ENCODE peak calls at places on chromosome 21, in six cellular contexts. One of them, this sample, is unnamed.
A peak's percentile ranks its signal among the peaks of the same experiment; 100 is the strongest.

GRCh38 chr21:45393021-45393420 is 11.9 kb upstream of the COL18A1 start:
- DNase-seq in K562: no peak
- DNase-seq in GM12878: no peak
- DNase-seq in HepG2: no peak
- DNase-seq in HCT116: no peak
- DNase-seq in H1: no peak
- DNase-seq in this sample: no peak

GRCh38 chr21:38831526-38832467 is 26.1 kb downstream of the ETS2 start:
- DNase-seq in HCT116: peak; percentile 35
- DNase-seq in H1: no peak
- DNase-seq in K562: no peak
- DNase-seq in HepG2: peak; percentile 91
- DNase-seq in GM12878: peak; percentile 40
- DNase-seq in this sample: no peak

GRCh38 chr21:43585924-43586411 is 73.3 kb downstream of the HSF2BP start:
- DNase-seq in HCT116: peak; percentile 61
- DNase-seq in HepG2: peak; percentile 99
- DNase-seq in GM12878: no peak
- DNase-seq in K562: no peak
- DNase-seq in H1: no peak
- DNase-seq in this sample: peak; percentile 87

GRCh38 chr21:45299864-45300785 is 12.4 kb upstream of the POFUT2 start:
- DNase-seq in HepG2: no peak
- DNase-seq in H1: no peak
- DNase-seq in GM12878: no peak
- DNase-seq in HCT116: no peak
- DNase-seq in K562: no peak
- DNase-seq in this sample: no peak

GRCh38 chr21:38800924-38801744 is 4.6 kb upstream of the ETS2 start:
- DNase-seq in HCT116: no peak
- DNase-seq in GM12878: no peak
- DNase-seq in HepG2: no peak
- DNase-seq in K562: no peak
- DNase-seq in H1: no peak
- DNase-seq in this sample: no peak

GRCh38 chr21:38853421-38853919 is 47.7 kb downstream of the ETS2 start:
- DNase-seq in HepG2: peak; percentile 30
- DNase-seq in K562: no peak
- DNase-seq in H1: no peak
- DNase-seq in HCT116: peak; percentile 64
- DNase-seq in GM12878: no peak
- DNase-seq in this sample: no peak

GRCh38 chr21:44289381-44290010 is 3.8 kb downstream of the AIRE start:
- DNase-seq in HepG2: no peak
- DNase-seq in K562: no peak
- DNase-seq in HCT116: no peak
- DNase-seq in H1: no peak
- DNase-seq in GM12878: no peak
- DNase-seq in this sample: no peak

GRCh38 chr21:44703731-44704635 is 7.0 kb downstream of the KRTAP10-12 start:
- DNase-seq in K562: no peak
- DNase-seq in HepG2: no peak
- DNase-seq in H1: no peak
- DNase-seq in HCT116: no peak
- DNase-seq in GM12878: no peak
- DNase-seq in this sample: no peak

GRCh38 chr21:21213297-21213696 is 215.1 kb downstream of the NCAM2 start:
- DNase-seq in HCT116: no peak
- DNase-seq in K562: no peak
- DNase-seq in GM12878: no peak
- DNase-seq in HepG2: no peak
- DNase-seq in H1: no peak
- DNase-seq in this sample: no peak

GRCh38 chr21:45152265-45152746 is 77.9 kb downstream of the ADARB1 start:
- DNase-seq in H1: peak; percentile 25
- DNase-seq in HepG2: no peak
- DNase-seq in HCT116: no peak
- DNase-seq in K562: peak; percentile 75
- DNase-seq in GM12878: no peak
- DNase-seq in this sample: no peak

GRCh38 chr21:30340714-30341573 is 3.5 kb upstream of the KRTAP27-1 start:
- DNase-seq in K562: peak; percentile 45
- DNase-seq in HCT116: peak; percentile 3
- DNase-seq in HepG2: peak; percentile 3
- DNase-seq in H1: no peak
- DNase-seq in GM12878: no peak
- DNase-seq in this sample: peak; percentile 46

GRCh38 chr21:45080639-45081414 is 6.4 kb downstream of the ADARB1 start:
- DNase-seq in GM12878: no peak
- DNase-seq in H1: no peak
- DNase-seq in K562: no peak
- DNase-seq in HepG2: no peak
- DNase-seq in HCT116: no peak
- DNase-seq in this sample: no peak

GRCh38 chr21:35326677-35327076 is 277.6 kb upstream of the RUNX1 start:
- DNase-seq in GM12878: no peak
- DNase-seq in HepG2: no peak
- DNase-seq in H1: no peak
- DNase-seq in K562: no peak
- DNase-seq in HCT116: no peak
- DNase-seq in this sample: no peak

GRCh38 chr21:46081022-46081861 is 16.7 kb upstream of the COL6A2 start:
- DNase-seq in K562: no peak
- DNase-seq in GM12878: no peak
- DNase-seq in HCT116: no peak
- DNase-seq in HepG2: no peak
- DNase-seq in H1: no peak
- DNase-seq in this sample: no peak

GRCh38 chr21:45091540-45092322 is 17.4 kb downstream of the ADARB1 start:
- DNase-seq in K562: no peak
- DNase-seq in H1: no peak
- DNase-seq in HCT116: no peak
- DNase-seq in HepG2: no peak
- DNase-seq in GM12878: no peak
- DNase-seq in this sample: no peak

GRCh38 chr21:17585875-17586450 is 26.7 kb downstream of the BTG3 start:
- DNase-seq in HCT116: peak; percentile 42
- DNase-seq in K562: peak; percentile 19
- DNase-seq in GM12878: no peak
- DNase-seq in HepG2: peak; percentile 41
- DNase-seq in H1: no peak
- DNase-seq in this sample: peak; percentile 30

GRCh38 chr21:46008893-46009635 is 27.5 kb downstream of the COL6A1 start:
- DNase-seq in K562: no peak
- DNase-seq in HCT116: no peak
- DNase-seq in HepG2: no peak
- DNase-seq in GM12878: no peak
- DNase-seq in H1: no peak
- DNase-seq in this sample: no peak

GRCh38 chr21:45836268-45836655 is 145.3 kb upstream of the COL6A1 start:
- DNase-seq in HCT116: no peak
- DNase-seq in K562: no peak
- DNase-seq in HepG2: no peak
- DNase-seq in GM12878: no peak
- DNase-seq in H1: no peak
- DNase-seq in this sample: no peak

GRCh38 chr21:45640888-45641479 is 2.5 kb upstream of the PCBP3 start:
- DNase-seq in GM12878: peak; percentile 56
- DNase-seq in HCT116: no peak
- DNase-seq in H1: no peak
- DNase-seq in HepG2: no peak
- DNase-seq in K562: peak; percentile 17
- DNase-seq in this sample: no peak

GRCh38 chr21:25607812-25608737 is 794 bp upstream of the MRPL39 start:
- DNase-seq in HepG2: peak; percentile 69
- DNase-seq in GM12878: peak; percentile 67
- DNase-seq in HCT116: peak; percentile 71
- DNase-seq in K562: peak; percentile 79
- DNase-seq in H1: peak; percentile 47
- DNase-seq in this sample: peak; percentile 85

GRCh38 chr21:33939224-33939623 is 23.6 kb upstream of the ATP5PO start:
- DNase-seq in HCT116: no peak
- DNase-seq in GM12878: no peak
- DNase-seq in H1: no peak
- DNase-seq in HepG2: no peak
- DNase-seq in K562: no peak
- DNase-seq in this sample: no peak

DNA sequence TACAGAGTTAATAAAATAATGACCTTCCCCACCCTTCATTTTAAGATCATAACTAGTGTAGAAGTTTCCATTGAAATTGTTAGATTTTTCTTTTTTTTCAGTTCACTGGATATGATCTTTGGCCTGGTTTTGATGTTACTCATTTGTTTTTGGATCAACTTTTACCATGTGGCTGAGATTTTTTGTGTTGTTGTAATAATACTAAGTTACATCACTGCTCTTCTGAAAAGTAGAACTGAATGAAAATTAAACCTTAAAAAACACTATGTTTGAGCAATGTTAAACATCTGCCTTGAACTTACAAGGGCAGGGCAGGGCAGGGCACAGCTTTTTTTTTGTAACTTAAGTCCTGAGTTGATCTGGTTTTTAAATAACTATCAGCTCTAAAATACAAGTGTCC is 204.8 kb upstream of the ADAMTS5 start:
- DNase-seq in HepG2: no peak
- DNase-seq in H1: no peak
- DNase-seq in K562: no peak
- DNase-seq in HCT116: no peak
- DNase-seq in GM12878: no peak
- DNase-seq in this sample: no peak
- H3K9me3 ChIP-seq in HepG2: peaks cover 61% of the 10 kb centered on the region
- H3K9me3 ChIP-seq in H1: no peaks in the 10 kb centered on the region
- H3K9me3 ChIP-seq in K562: no peaks in the 10 kb centered on the region
- H3K9me3 ChIP-seq in HCT116: peaks cover 11% of the 10 kb centered on the region
- H3K9me3 ChIP-seq in GM12878: no peaks in the 10 kb centered on the region
- H3K9me3 ChIP-seq in this sample: no peaks in the 10 kb centered on the region

DNA sequence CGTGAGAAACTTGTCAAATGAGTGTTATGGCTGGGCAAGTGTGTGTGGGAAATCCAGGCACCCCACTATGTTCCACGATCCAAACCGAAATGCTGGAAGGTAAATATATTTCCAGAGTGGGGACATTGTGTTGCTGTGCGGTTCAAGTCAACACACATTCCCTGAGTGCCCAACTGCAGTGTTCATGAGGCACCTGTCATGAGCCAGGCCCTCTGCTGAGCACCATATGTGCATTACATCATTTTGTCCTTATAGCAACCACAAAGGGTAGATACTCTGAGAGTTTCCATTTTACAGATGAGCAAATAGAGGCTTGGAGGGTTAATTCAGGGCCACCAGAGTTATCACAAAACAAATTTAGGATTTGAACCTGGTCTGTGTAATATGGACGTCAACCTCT is 59.9 kb upstream of the SOD1 start:
- DNase-seq in GM12878: no peak
- DNase-seq in HepG2: no peak
- DNase-seq in HCT116: no peak
- DNase-seq in K562: no peak
- DNase-seq in H1: no peak
- DNase-seq in this sample: no peak
- H3K4me3 ChIP-seq in GM12878: no peak overlapping the region
- H3K4me3 ChIP-seq in HepG2: no peak overlapping the region
- H3K4me3 ChIP-seq in HCT116: no peak overlapping the region
- H3K4me3 ChIP-seq in K562: no peak overlapping the region
- H3K4me3 ChIP-seq in H1: no peak overlapping the region
- H3K4me3 ChIP-seq in this sample: no peak overlapping the region

GRCh38 chr21:42161401-42161956 is 57.5 kb upstream of the ABCG1 start:
- DNase-seq in HepG2: no peak
- DNase-seq in GM12878: no peak
- DNase-seq in H1: no peak
- DNase-seq in K562: no peak
- DNase-seq in HCT116: no peak
- DNase-seq in this sample: no peak

GRCh38 chr21:42163511-42163863 is 55.5 kb upstream of the ABCG1 start:
- DNase-seq in H1: no peak
- DNase-seq in HCT116: no peak
- DNase-seq in GM12878: no peak
- DNase-seq in K562: no peak
- DNase-seq in HepG2: no peak
- DNase-seq in this sample: no peak

GRCh38 chr21:42164064-42164789 is 54.7 kb upstream of the ABCG1 start:
- DNase-seq in GM12878: no peak
- DNase-seq in H1: peak; percentile 7
- DNase-seq in HepG2: peak; percentile 24
- DNase-seq in K562: no peak
- DNase-seq in HCT116: peak; percentile 29
- DNase-seq in this sample: peak; percentile 25

GRCh38 chr21:42161957-42162681 is 56.8 kb upstream of the ABCG1 start:
- DNase-seq in HCT116: no peak
- DNase-seq in H1: no peak
- DNase-seq in GM12878: no peak
- DNase-seq in K562: no peak
- DNase-seq in HepG2: no peak
- DNase-seq in this sample: no peak

DNA sequence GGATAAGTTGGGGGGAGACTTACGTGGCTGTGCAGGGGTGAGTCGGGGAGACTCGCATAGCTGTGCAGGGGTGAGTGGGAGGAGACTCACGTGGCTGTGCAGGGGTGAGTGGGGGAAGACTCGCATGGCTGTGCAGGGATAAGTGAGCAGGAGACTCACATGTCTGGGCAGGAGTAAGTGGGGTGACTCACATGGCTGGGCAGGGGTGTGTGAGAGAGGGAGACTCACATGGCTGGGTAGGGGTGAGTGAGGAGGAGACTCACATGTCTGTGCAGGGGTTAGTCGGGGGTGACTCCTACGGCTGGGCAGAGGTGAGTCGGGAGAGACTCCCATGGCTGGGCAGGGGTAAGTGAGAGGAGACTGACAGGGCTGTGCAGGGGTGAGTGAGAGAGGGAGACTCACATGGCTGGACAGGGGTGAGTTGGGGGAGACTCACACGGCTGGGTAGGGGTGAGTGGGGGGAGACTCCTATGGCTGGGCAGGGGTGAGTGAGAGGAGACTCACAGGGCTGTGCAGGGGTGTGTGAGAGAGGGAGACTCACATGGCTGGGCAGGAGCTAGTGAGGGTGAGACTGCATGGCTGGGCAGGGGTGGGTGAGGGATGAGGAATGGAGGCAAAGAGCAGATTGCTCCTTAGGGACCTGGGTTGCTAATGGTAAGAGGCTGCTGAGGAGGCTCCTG is 56.0 kb upstream of the ABCG1 start:
- DNase-seq in K562: no peak
- DNase-seq in H1: no peak
- DNase-seq in GM12878: no peak
- DNase-seq in HepG2: no peak
- DNase-seq in HCT116: no peak
- DNase-seq in this sample: no peak
- TF ChIP-seq ZNF274 in K562: no peak
- TF ChIP-seq ZNF274 in H1: no peak
- TF ChIP-seq ZNF274 in GM12878: no peak
- TF ChIP-seq ZNF274 in HepG2: no peak
- TF ChIP-seq ZNF274 in HCT116: no peak
- TF ChIP-seq ZNF274 in this sample: no peak

DNA sequence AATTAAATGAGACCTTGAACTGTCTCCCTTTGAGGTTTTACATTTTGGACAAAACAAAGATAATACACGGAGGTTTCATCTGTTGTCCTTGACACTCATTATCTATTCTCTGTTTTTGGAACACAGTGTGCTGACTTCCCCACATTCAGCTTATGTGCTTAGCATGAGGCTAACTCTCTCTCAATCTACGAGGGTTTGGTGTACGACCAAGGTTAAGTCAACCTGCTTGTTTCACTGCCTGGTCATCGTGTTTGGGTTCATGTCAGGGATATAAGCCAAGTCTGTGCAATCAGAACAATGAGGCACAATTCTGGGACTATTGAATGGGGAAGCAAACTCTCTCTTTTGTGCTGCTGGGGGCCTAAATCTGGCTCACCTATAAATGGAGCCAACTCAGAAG is 328.5 kb upstream of the USP25 start:
- DNase-seq in HepG2: peak; percentile 6
- DNase-seq in K562: no peak
- DNase-seq in GM12878: no peak
- DNase-seq in HCT116: no peak
- DNase-seq in H1: no peak
- DNase-seq in this sample: no peak
- H3K9me3 ChIP-seq in HepG2: no peaks in the 10 kb centered on the region
- H3K9me3 ChIP-seq in K562: no peaks in the 10 kb centered on the region
- H3K9me3 ChIP-seq in GM12878: no peaks in the 10 kb centered on the region
- H3K9me3 ChIP-seq in HCT116: no peaks in the 10 kb centered on the region
- H3K9me3 ChIP-seq in H1: no peaks in the 10 kb centered on the region
- H3K9me3 ChIP-seq in this sample: no peaks in the 10 kb centered on the region